ENCODE peak calls at places on chromosomes 2 and 18, in seven cellular contexts. C, S, K, G, X, J and L are unnamed samples. For H3K4me1, the result is how much of the 10 kb centered on the place peaks cover.

GRCh38 chr18:55322176-55322735 is 265.7 kb downstream of the TCF4 start:
- DNase-seq in C (peak), S (peak), K (peak), G (peak), X (no peak), J (peak), L (peak)

GRCh38 chr2:66574701-66575624 is 140.0 kb downstream of the MEIS1 start:
- DNase-seq in C (peak), S (peak), K (no peak), G (peak), X (no peak), J (no peak), L (no peak)

GRCh38 chr2:224946911-224947310 is 95.4 kb downstream of the DOCK10 start:
- DNase-seq in C (no peak), S (no peak), K (no peak), G (no peak), X (peak), J (no peak), L (no peak)

GRCh38 chr2:74777161-74777900 is 56.6 kb upstream of the HK2 start:
- DNase-seq in C (no peak), S (no peak), K (no peak), G (no peak), X (no peak), J (no peak), L (no peak)

GRCh38 chr2:173157894-173158293 is 82.2 kb downstream of the MAP3K20 start:
- DNase-seq in C (no peak), S (no peak), K (no peak), G (no peak), X (no peak), J (no peak), L (no peak)

GRCh38 chr2:80340022-80340421 is 35.5 kb upstream of the LRRTM1 start:
- DNase-seq in C (no peak), S (no peak), K (no peak), G (no peak), X (no peak), J (no peak), L (no peak)

GRCh38 chr2:70104231-70105111 is 17.2 kb downstream of the PCBP1 start:
- DNase-seq in C (no peak), S (peak), K (no peak), G (no peak), X (no peak), J (no peak), L (no peak)

GRCh38 chr2:10231551-10232085 is 71.1 kb upstream of the HPCAL1 start:
- DNase-seq in C (no peak), S (peak), K (peak), G (no peak), X (no peak), J (peak), L (no peak)

GRCh38 chr2:109322111-109322510 is 193.1 kb downstream of the SH3RF3 start:
- DNase-seq in C (peak), S (peak), K (no peak), G (peak), X (no peak), J (peak), L (peak)

GRCh38 chr2:2875831-2876230 is 501.8 kb downstream of the EIPR1 start:
- DNase-seq in C (no peak), S (no peak), K (no peak), G (no peak), X (no peak), J (no peak), L (no peak)

GRCh38 chr2:60796573-60797509 is 40.8 kb downstream of the PAPOLG start:
- DNase-seq in C (no peak), S (no peak), K (no peak), G (no peak), X (no peak), J (no peak), L (no peak)

GRCh38 chr18:13619505-13620205 is 106.7 kb downstream of the FAM210A start:
- DNase-seq in C (no peak), S (no peak), K (peak), G (no peak), X (no peak), J (no peak), L (no peak)

GRCh38 chr2:74206180-74206688 is 7.8 kb downstream of the MTHFD2 start:
- DNase-seq in C (no peak), S (no peak), K (peak), G (no peak), X (peak), J (no peak), L (peak)

GRCh38 chr18:59238385-59238784 is 18.4 kb downstream of the GRP start:
- DNase-seq in C (no peak), S (no peak), K (no peak), G (no peak), X (no peak), J (no peak), L (no peak)

GRCh38 chr2:127615511-127616166 is 30.3 kb upstream of the GPR17 start:
- DNase-seq in C (no peak), S (no peak), K (peak), G (no peak), X (no peak), J (no peak), L (no peak)

GRCh38 chr2:17747684-17748452 is 5.7 kb downstream of the SMC6 start:
- DNase-seq in C (no peak), S (no peak), K (no peak), G (no peak), X (no peak), J (no peak), L (no peak)

GRCh38 chr2:205494856-205495255 is 187.4 kb upstream of the NRP2 start:
- DNase-seq in C (no peak), S (no peak), K (no peak), G (no peak), X (no peak), J (no peak), L (no peak)

GRCh38 chr2:100968146-100969145 is 33.6 kb upstream of the RPL31 start:
- DNase-seq in C (no peak), S (no peak), K (peak), G (no peak), X (no peak), J (peak), L (no peak)

GRCh38 chr18:34933880-34934689 is 107.1 kb upstream of the MAPRE2 start:
- DNase-seq in C (no peak), S (no peak), K (no peak), G (no peak), X (no peak), J (no peak), L (no peak)

GRCh38 chr2:67346718-67347407 is 50.3 kb upstream of the ETAA1 start:
- DNase-seq in C (no peak), S (no peak), K (no peak), G (no peak), X (no peak), J (no peak), L (no peak)

GRCh38 chr2:142878061-142878741 is 737 bp downstream of the KYNU start:
- DNase-seq in C (no peak), S (no peak), K (no peak), G (no peak), X (no peak), J (no peak), L (no peak)

GRCh38 chr2:23904692-23905091 is 22.2 kb downstream of the ATAD2B start:
- DNase-seq in C (no peak), S (no peak), K (no peak), G (no peak), X (no peak), J (no peak), L (no peak)

GRCh38 chr18:79614211-79615028 is 65.2 kb upstream of the CTDP1 start:
- DNase-seq in C (no peak), S (peak), K (peak), G (no peak), X (no peak), J (peak), L (no peak)

GRCh38 chr18:6629635-6630140 is 99.8 kb upstream of the ARHGAP28 start:
- DNase-seq in C (no peak), S (no peak), K (no peak), G (no peak), X (no peak), J (no peak), L (no peak)

GRCh38 chr18:26190506-26190905 is 35.7 kb upstream of the TAF4B start:
- DNase-seq in C (no peak), S (no peak), K (peak), G (no peak), X (peak), J (no peak), L (peak)

GRCh38 chr2:173607601-173608311 is 253.1 kb downstream of the CDCA7 start:
- DNase-seq in C (no peak), S (no peak), K (no peak), G (peak), X (no peak), J (no peak), L (no peak)

GRCh38 chr18:79607361-79607930 is 72.2 kb upstream of the CTDP1 start:
- DNase-seq in C (peak), S (peak), K (peak), G (peak), X (no peak), J (peak), L (peak)

GRCh38 chr18:38077219-38077618 is 511.6 kb upstream of the CELF4 start:
- DNase-seq in C (no peak), S (no peak), K (no peak), G (no peak), X (no peak), J (no peak), L (no peak)

GRCh38 chr2:1644427-1644826 is 99.9 kb downstream of the PXDN start:
- DNase-seq in C (peak), S (no peak), K (no peak), G (no peak), X (no peak), J (no peak), L (no peak)

GRCh38 chr2:144509001-144509545 is 10.8 kb downstream of the ZEB2 start:
- DNase-seq in C (no peak), S (no peak), K (no peak), G (no peak), X (no peak), J (no peak), L (no peak)

GRCh38 chr2:225002039-225002655 is 40.1 kb downstream of the DOCK10 start:
- DNase-seq in C (no peak), S (peak), K (no peak), G (no peak), X (peak), J (no peak), L (no peak)

GRCh38 chr2:213284105-213285090 is at the start of gene SPAG16:
- DNase-seq in C (peak), S (peak), K (peak), G (peak), X (peak), J (peak), L (peak)

GRCh38 chr2:207879536-207879935 is 109.8 kb upstream of the FZD5 start:
- DNase-seq in C (no peak), S (no peak), K (no peak), G (no peak), X (no peak), J (no peak), L (no peak)

GRCh38 chr2:143398701-143399260 is 269.6 kb downstream of the ARHGAP15 start:
- DNase-seq in C (no peak), S (no peak), K (no peak), G (no peak), X (no peak), J (no peak), L (no peak)

DNA sequence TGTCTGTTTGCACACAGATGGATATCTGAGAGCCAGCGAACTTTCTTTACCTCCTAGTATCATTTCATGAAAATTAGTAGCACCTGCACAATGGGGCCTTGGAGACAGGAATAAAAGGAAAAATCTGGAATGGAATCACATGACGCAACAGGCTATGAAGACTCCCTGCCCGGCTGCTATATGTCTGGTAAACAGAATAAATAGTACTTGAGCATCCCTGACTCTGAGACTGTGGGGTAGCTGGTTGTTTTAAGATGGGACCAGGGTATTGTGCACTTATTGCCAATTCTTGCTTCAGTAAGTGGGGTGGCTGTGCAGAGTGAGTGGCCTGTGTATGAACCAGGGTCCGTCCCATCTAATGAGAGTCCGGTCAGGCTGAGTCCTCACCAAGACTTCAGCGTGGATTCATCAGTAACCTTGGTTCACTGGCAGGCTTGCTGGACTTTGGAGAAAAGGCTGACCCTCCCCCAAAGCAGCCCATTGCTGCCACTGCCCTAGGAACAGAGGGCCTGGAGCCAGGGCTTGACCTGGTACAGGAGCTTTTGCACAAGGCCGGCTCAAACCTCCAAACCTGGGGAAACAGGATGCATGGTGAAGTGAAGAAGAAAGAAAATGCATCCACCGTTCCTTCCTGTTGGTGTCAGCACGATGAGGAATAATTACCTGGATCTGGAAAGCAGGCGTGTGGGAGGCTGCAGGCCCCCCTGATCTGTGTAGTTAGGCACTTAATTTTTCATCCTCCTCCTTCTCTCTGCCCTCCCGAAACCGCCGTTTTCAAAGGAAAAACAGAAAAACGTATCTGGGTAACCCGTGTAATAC is 147.4 kb downstream of the TGIF1 start:
- DNase-seq in C (no peak), S (no peak), K (no peak), G (no peak), X (no peak), J (no peak), L (no peak)
- H3K4me1 ChIP-seq in C (under half), S (under half), K (half or more), G (half or more), X (under half), J (half or more), L (under half)

GRCh38 chr2:85791704-85792565 is 38.1 kb downstream of the ATOH8 start:
- DNase-seq in C (peak), S (no peak), K (peak), G (no peak), X (no peak), J (peak), L (no peak)
- H3K4me1 ChIP-seq in C (half or more), S (under half), K (under half), G (half or more), X (under half), J (half or more), L (under half)

DNA sequence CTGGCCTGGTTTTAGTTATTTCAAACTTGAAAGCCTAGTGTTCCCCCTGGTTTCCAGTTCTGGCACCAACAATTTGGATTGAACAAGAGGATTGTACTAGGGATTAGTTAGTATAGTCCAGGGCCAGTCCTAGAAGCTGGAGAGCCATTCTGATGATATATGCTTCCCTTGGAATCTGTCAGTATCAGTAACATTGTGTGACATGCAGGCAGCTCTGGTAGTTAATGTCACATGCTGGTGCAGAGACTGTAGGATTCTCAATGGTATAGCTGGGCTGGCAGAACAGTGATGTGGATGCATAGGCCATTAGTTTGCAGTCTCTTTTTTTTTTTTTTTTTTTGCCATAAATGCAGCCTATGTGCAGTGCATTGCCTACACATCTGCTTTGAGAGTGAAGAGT is 3.6 kb downstream of the MGAT5 start:
- DNase-seq in C (no peak), S (no peak), K (no peak), G (no peak), X (no peak), J (no peak), L (no peak)
- H3K4me1 ChIP-seq in C (half or more), S (under half), K (half or more), G (half or more), X (half or more), J (under half), L (under half)

GRCh38 chr2:39914949-39915348 is 135.9 kb upstream of the THUMPD2 start:
- DNase-seq in C (no peak), S (no peak), K (no peak), G (no peak), X (no peak), J (no peak), L (no peak)
- H3K4me1 ChIP-seq in C (under half), S (under half), K (under half), G (under half), X (under half), J (under half), L (under half)

GRCh38 chr2:239253264-239253663 is 147.6 kb downstream of the HDAC4 start:
- DNase-seq in C (no peak), S (no peak), K (no peak), G (no peak), X (no peak), J (no peak), L (no peak)

GRCh38 chr2:239250216-239251071 is 150.4 kb downstream of the HDAC4 start:
- DNase-seq in C (no peak), S (no peak), K (peak), G (no peak), X (no peak), J (no peak), L (no peak)

GRCh38 chr2:239253705-239254104 is 147.1 kb downstream of the HDAC4 start:
- DNase-seq in C (no peak), S (no peak), K (peak), G (no peak), X (no peak), J (no peak), L (no peak)

GRCh38 chr2:239252433-239253200 is 148.2 kb downstream of the HDAC4 start:
- DNase-seq in C (peak), S (no peak), K (peak), G (peak), X (no peak), J (no peak), L (no peak)

GRCh38 chr2:239251971-239252370 is 148.8 kb downstream of the HDAC4 start:
- DNase-seq in C (no peak), S (no peak), K (peak), G (no peak), X (no peak), J (no peak), L (no peak)
- H3K4me1 ChIP-seq in C (under half), S (under half), K (half or more), G (half or more), X (under half), J (under half), L (under half)

DNA sequence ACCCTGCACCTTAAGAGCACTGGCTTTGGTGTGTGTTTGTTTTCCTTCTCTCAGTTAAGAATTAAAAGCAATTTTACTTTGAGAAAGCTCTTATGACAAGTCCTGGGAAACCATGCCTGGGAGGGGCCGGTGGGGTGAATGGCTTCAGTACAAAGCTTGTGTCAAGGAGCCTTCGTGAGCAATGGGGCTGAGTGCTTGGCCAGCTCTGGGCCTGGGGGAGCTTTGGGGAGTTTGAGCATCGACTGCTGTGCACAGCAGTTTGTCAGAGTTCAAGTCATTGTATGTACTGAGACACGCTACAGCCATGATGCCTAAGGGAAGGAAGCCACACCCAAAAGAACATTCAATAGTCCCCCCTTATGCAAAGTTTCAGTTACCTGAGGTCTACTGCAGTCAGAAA is 75.8 kb downstream of the ARHGEF4 start:
- DNase-seq in C (no peak), S (no peak), K (no peak), G (no peak), X (no peak), J (no peak), L (no peak)
- H3K4me1 ChIP-seq in C (under half), S (under half), K (under half), G (under half), X (under half), J (under half), L (under half)

GRCh38 chr18:27661320-27662049 is 476.4 kb upstream of the CHST9 start:
- DNase-seq in C (no peak), S (no peak), K (no peak), G (no peak), X (no peak), J (no peak), L (no peak)

GRCh38 chr18:27667064-27667463 is 482.0 kb upstream of the CHST9 start:
- DNase-seq in C (no peak), S (no peak), K (no peak), G (no peak), X (no peak), J (no peak), L (no peak)

GRCh38 chr18:27665264-27665799 is 480.2 kb upstream of the CHST9 start:
- DNase-seq in C (no peak), S (no peak), K (no peak), G (no peak), X (no peak), J (no peak), L (no peak)

GRCh38 chr18:27666070-27666469 is 481.0 kb upstream of the CHST9 start:
- DNase-seq in C (no peak), S (no peak), K (no peak), G (no peak), X (no peak), J (no peak), L (no peak)

DNA sequence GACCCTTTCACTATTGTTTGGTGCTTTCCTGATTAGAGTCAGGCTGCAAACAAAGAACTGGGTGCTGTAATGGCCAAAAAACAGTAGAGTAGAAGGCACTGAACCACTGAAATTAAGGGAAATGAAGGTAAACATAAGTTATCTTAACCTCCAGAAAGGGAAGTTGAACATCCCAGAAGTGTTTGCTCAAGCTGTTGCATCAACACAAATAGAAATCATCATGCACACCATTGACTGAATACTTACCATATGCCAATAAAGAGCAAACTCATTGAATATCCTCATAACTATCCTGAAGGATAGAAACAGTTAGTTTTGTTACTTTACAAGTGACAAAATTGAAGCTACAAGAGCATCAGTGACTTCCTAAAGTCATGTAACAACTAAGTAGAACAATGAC is 477.4 kb upstream of the CHST9 start:
- DNase-seq in C (no peak), S (no peak), K (no peak), G (no peak), X (no peak), J (no peak), L (no peak)
- H3K4me1 ChIP-seq in C (under half), S (under half), K (under half), G (under half), X (under half), J (under half), L (under half)

DNA sequence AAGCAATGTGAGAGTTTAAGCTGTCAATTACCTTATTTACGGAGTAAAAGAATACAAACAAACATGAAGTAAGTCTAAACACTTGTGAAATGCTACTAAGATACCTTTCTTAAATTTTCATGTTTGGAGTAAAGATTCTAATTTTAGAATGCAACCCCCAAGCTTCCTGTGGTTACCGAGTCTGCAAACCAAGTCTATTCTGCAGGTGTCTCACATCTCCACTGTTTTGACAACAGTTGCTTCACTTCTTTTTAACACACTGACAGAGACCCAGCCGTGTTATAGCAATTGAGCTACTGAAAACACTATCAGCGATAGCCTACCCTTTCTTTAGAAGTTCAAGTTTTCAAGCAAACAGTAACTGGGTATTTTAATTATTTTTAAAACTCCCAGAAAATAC is 608.3 kb downstream of the ERBB4 start:
- DNase-seq in C (no peak), S (no peak), K (no peak), G (no peak), X (no peak), J (no peak), L (no peak)
- H3K4me1 ChIP-seq in C (under half), S (under half), K (under half), G (under half), X (under half), J (under half), L (under half)